ENCODE peak calls at places on chromosome 19, in five cellular contexts. D is HT-29, R is mucosa of descending colon, A is frontal cortex, X is left ventricle myocardium superior. W is an unnamed sample.

GRCh38 chr19:13022859-13023636 is 27.8 kb downstream of the NFIX start:
- DNase-seq in R (peak), X (peak), D (peak), A (peak), W (peak)

GRCh38 chr19:16862826-16863405 is 25.9 kb upstream of the F2RL3 start:
- DNase-seq in R (no peak), X (no peak), A (no peak), D (no peak), W (no peak)

GRCh38 chr19:495440-496332 is 600 bp upstream of the MADCAM1 start:
- DNase-seq in A (peak), X (no peak), R (peak), D (peak), W (no peak)

GRCh38 chr19:16828990-16829821 is at the start of gene SIN3B:
- DNase-seq in X (peak), A (peak), R (peak), D (peak), W (peak)

GRCh38 chr19:14410054-14410774 is 8.9 kb downstream of the DDX39A start:
- DNase-seq in R (peak), X (peak), A (no peak), D (no peak), W (no peak)

GRCh38 chr19:48481846-48482639 is 12.9 kb downstream of the CYTH2 start:
- DNase-seq in A (no peak), D (no peak), X (no peak), R (no peak), W (no peak)

GRCh38 chr19:28884786-28885476 is 328.0 kb downstream of the UQCRFS1 start:
- DNase-seq in D (no peak), R (no peak), X (peak), A (no peak), W (no peak)

GRCh38 chr19:35767288-35768081 is 7.9 kb upstream of the ARHGAP33 start:
- DNase-seq in X (no peak), D (no peak), A (no peak), R (no peak), W (no peak)

GRCh38 chr19:13042443-13043130 is 47.3 kb downstream of the NFIX start:
- DNase-seq in D (no peak), A (no peak), R (no peak), X (no peak), W (no peak)

GRCh38 chr19:35879770-35880317 is 11.5 kb downstream of the APLP1 start:
- DNase-seq in X (peak), A (peak), R (peak), D (peak), W (peak)

GRCh38 chr19:5052515-5052914 is 83.6 kb downstream of the KDM4B start:
- DNase-seq in D (no peak), X (no peak), A (no peak), R (no peak), W (no peak)

GRCh38 chr19:39307822-39308530 is 11.8 kb downstream of the IFNL1 start:
- DNase-seq in X (no peak), D (no peak), A (no peak), R (no peak), W (no peak)

GRCh38 chr19:47608908-47609879 is at the start of gene BICRA:
- DNase-seq in R (peak), X (peak), D (peak), A (peak), W (peak)

GRCh38 chr19:18671303-18672043 is 12.0 kb upstream of the CRTC1 start:
- DNase-seq in R (no peak), X (no peak), A (no peak), D (no peak), W (no peak)

GRCh38 chr19:32397736-32398135 is 7.8 kb upstream of the DPY19L3 start:
- DNase-seq in R (no peak), A (no peak), X (no peak), D (no peak), W (no peak)

GRCh38 chr19:23914402-23915286 is at the start of gene ZNF726:
- DNase-seq in D (no peak), A (peak), X (peak), R (peak), W (peak)

GRCh38 chr19:44822177-44822576 is 13.3 kb downstream of the BCAM start:
- DNase-seq in R (no peak), A (no peak), X (no peak), D (no peak), W (no peak)

GRCh38 chr19:38270587-38271167 is 6.3 kb downstream of the SPINT2 start:
- DNase-seq in A (no peak), R (no peak), X (no peak), D (no peak), W (no peak)

GRCh38 chr19:49436381-49437017 is 4.8 kb downstream of the SLC17A7 start:
- DNase-seq in X (peak), D (no peak), R (no peak), A (no peak), W (no peak)

GRCh38 chr19:10503002-10503789 is at the start of gene KEAP1:
- DNase-seq in X (peak), R (peak), A (peak), D (peak), W (peak)

GRCh38 chr19:18415177-18415867 is 3.9 kb upstream of the SSBP4 start:
- DNase-seq in D (no peak), R (peak), A (no peak), X (peak), W (no peak)

GRCh38 chr19:5963855-5964254 is 14.1 kb downstream of the RANBP3 start:
- DNase-seq in R (no peak), X (no peak), A (no peak), D (no peak), W (no peak)

GRCh38 chr19:34459614-34460013 is 21.9 kb upstream of the WTIP start:
- DNase-seq in D (peak), A (no peak), R (no peak), X (no peak), W (no peak)